ENCODE peak calls at places on chromosome 4, in ten cellular contexts. G, L, W, S, N, X, B, C, D and U are unnamed samples. For H3K36me3 and H3K27me3, the result is how much of the 10 kb centered on the place peaks cover.

GRCh38 chr4:110944501-110944900 is 321.6 kb upstream of the PITX2 start:
- DNase-seq in W (no peak), D (no peak), L (no peak), C (no peak), N (no peak), S (no peak), G (no peak), X (peak), B (no peak), U (no peak)

GRCh38 chr4:60241886-60242285 is 958.2 kb upstream of the ADGRL3 start:
- DNase-seq in X (peak), G (peak), L (no peak), B (no peak), S (no peak), D (no peak), W (no peak), N (no peak), C (no peak), U (no peak)

GRCh38 chr4:28879178-28879577 is 1841.0 kb upstream of the PCDH7 start:
- DNase-seq in X (no peak), G (no peak), N (no peak), D (no peak), W (no peak), S (no peak), L (no peak), C (no peak), B (no peak), U (no peak)

GRCh38 chr4:144734522-144734921 is 88.6 kb downstream of the HHIP start:
- DNase-seq in L (no peak), B (no peak), C (peak), G (peak), N (no peak), W (no peak), S (no peak), X (peak), D (no peak), U (no peak)

GRCh38 chr4:173782660-173783059 is 252.6 kb upstream of the HAND2 start:
- DNase-seq in B (no peak), D (no peak), X (no peak), S (no peak), C (no peak), G (no peak), L (no peak), W (no peak), N (no peak), U (no peak)

GRCh38 chr4:139589619-139590018 is 33.6 kb upstream of the SETD7 start:
- DNase-seq in B (no peak), X (no peak), D (no peak), L (no peak), W (no peak), C (no peak), N (peak), S (no peak), G (no peak), U (no peak)

GRCh38 chr4:87838207-87838606 is 5.4 kb downstream of the MEPE start:
- DNase-seq in C (no peak), X (no peak), L (no peak), S (no peak), N (peak), W (no peak), D (no peak), G (peak), B (no peak), U (no peak)

GRCh38 chr4:169030575-169030982 is 20.5 kb upstream of the CBR4 start:
- DNase-seq in L (no peak), G (no peak), C (no peak), X (peak), S (no peak), W (no peak), N (peak), D (no peak), B (no peak), U (no peak)

GRCh38 chr4:179625391-179625790 is 2183.2 kb upstream of the AGA start:
- DNase-seq in X (peak), S (no peak), B (no peak), W (no peak), N (peak), C (no peak), L (no peak), G (peak), D (no peak), U (no peak)

GRCh38 chr4:124691801-124692200 is 20.7 kb downstream of the ANKRD50 start:
- DNase-seq in N (no peak), C (no peak), L (no peak), B (no peak), D (no peak), G (no peak), S (no peak), W (no peak), X (no peak), U (no peak)

GRCh38 chr4:124694961-124695598 is 17.5 kb downstream of the ANKRD50 start:
- DNase-seq in B (no peak), C (no peak), L (no peak), X (peak), N (no peak), W (no peak), S (no peak), G (no peak), D (no peak), U (no peak)

GRCh38 chr4:124694306-124694705 is 18.2 kb downstream of the ANKRD50 start:
- DNase-seq in X (no peak), L (no peak), N (no peak), G (no peak), D (no peak), S (no peak), W (no peak), C (no peak), B (no peak), U (no peak)

GRCh38 chr4:124697441-124697840 is 15.1 kb downstream of the ANKRD50 start:
- DNase-seq in N (no peak), X (no peak), G (no peak), L (no peak), C (no peak), B (no peak), D (no peak), W (no peak), S (no peak), U (no peak)

DNA sequence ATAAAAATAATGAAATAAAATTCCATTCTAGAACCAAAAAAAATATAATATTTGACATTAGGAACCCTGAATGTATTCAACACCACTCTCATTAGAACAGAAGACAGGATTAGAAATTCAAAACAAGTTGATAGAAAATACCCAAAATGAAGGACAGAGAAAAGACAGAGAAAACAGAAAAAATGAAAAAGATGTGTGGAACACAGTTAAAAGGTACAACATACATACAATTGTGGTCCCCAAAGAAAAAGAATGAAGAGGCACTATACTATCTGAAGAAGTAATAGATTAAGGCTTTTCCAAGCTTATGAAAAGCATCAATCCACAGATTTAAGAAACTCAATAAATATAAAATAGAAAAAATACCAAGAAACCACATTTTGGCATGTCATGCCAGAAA is 16.4 kb downstream of the ANKRD50 start:
- DNase-seq in W (no peak), X (no peak), S (no peak), G (no peak), L (no peak), B (no peak), D (no peak), N (no peak), C (no peak), U (no peak)
- H3K36me3 ChIP-seq in W (under half), X (under half), S (under half), G (under half), L (under half), B (under half), D (under half), N (under half), C (under half), U (under half)

GRCh38 chr4:185054876-185055275 is 36.6 kb downstream of the HELT start:
- DNase-seq in S (no peak), X (no peak), C (no peak), B (no peak), L (no peak), D (no peak), G (peak), N (no peak), W (no peak), U (no peak)
- H3K27me3 ChIP-seq in S (under half), X (under half), C (under half), B (under half), L (under half), D (under half), G (half or more), N (under half), W (under half), U (under half)

GRCh38 chr4:85243857-85244256 is 231.1 kb upstream of the ARHGAP24 start:
- DNase-seq in S (no peak), B (no peak), W (no peak), D (no peak), G (peak), X (no peak), L (no peak), N (no peak), C (no peak), U (no peak)
- TF ChIP-seq CTCF in S (no peak), B (no peak), W (no peak), D (peak), G (peak), X (no peak), L (no peak), N (no peak), C (peak), U (no peak)

GRCh38 chr4:154542264-154542879 is 7.8 kb downstream of the PLRG1 start:
- DNase-seq in C (no peak), L (no peak), S (no peak), D (no peak), N (no peak), G (no peak), B (no peak), W (no peak), X (no peak), U (no peak)

GRCh38 chr4:154549894-154550790 is at the start of gene PLRG1:
- DNase-seq in B (peak), C (peak), S (peak), W (peak), D (peak), G (peak), L (peak), N (peak), X (peak), U (peak)

GRCh38 chr4:154545689-154546088 is 4.5 kb downstream of the PLRG1 start:
- DNase-seq in D (no peak), S (no peak), L (no peak), N (no peak), G (no peak), X (no peak), B (no peak), C (no peak), W (no peak), U (no peak)
- H3K36me3 ChIP-seq in D (under half), S (half or more), L (under half), N (half or more), G (half or more), X (under half), B (half or more), C (under half), W (under half), U (under half)

GRCh38 chr4:602559-602942 is 22.8 kb upstream of the PDE6B start:
- DNase-seq in C (no peak), W (no peak), D (peak), S (no peak), L (no peak), N (no peak), B (peak), G (peak), X (no peak), U (peak)

GRCh38 chr4:601612-602558 is 23.5 kb upstream of the PDE6B start:
- DNase-seq in S (no peak), D (no peak), B (no peak), G (no peak), X (no peak), W (no peak), C (no peak), L (no peak), N (no peak), U (no peak)

GRCh38 chr4:600166-600565 is 24.1 kb upstream of the TMEM271 start:
- DNase-seq in W (no peak), D (no peak), C (no peak), B (no peak), N (no peak), X (no peak), L (no peak), G (no peak), S (no peak), U (no peak)

GRCh38 chr4:600850-601515 is 24.4 kb upstream of the PDE6B start:
- DNase-seq in N (no peak), G (no peak), X (no peak), D (no peak), B (no peak), W (no peak), S (no peak), C (no peak), L (no peak), U (no peak)

GRCh38 chr4:598925-599324 is 22.8 kb upstream of the TMEM271 start:
- DNase-seq in W (no peak), N (no peak), L (no peak), S (no peak), D (no peak), G (no peak), X (no peak), B (no peak), C (no peak), U (no peak)
- H3K27me3 ChIP-seq in W (under half), N (under half), L (under half), S (under half), D (under half), G (under half), X (under half), B (under half), C (under half), U (under half)

GRCh38 chr4:48767530-48767929 is 12.5 kb downstream of the FRYL start:
- DNase-seq in X (no peak), S (no peak), W (no peak), B (no peak), C (no peak), G (no peak), L (no peak), D (no peak), N (no peak), U (no peak)

GRCh38 chr4:48772568-48772967 is 7.5 kb downstream of the FRYL start:
- DNase-seq in D (no peak), S (no peak), X (no peak), G (no peak), N (no peak), L (no peak), C (no peak), W (no peak), B (no peak), U (no peak)

GRCh38 chr4:48766393-48766792 is 13.7 kb downstream of the FRYL start:
- DNase-seq in D (no peak), C (no peak), N (no peak), L (no peak), G (no peak), W (no peak), X (no peak), B (no peak), S (no peak), U (no peak)

GRCh38 chr4:48762408-48762807 is 17.7 kb downstream of the FRYL start:
- DNase-seq in X (no peak), C (no peak), W (no peak), L (no peak), G (no peak), B (no peak), N (no peak), D (no peak), S (no peak), U (no peak)

GRCh38 chr4:48767055-48767454 is 13.0 kb downstream of the FRYL start:
- DNase-seq in S (no peak), X (no peak), L (no peak), D (no peak), G (no peak), B (no peak), C (no peak), W (no peak), N (no peak), U (no peak)
- TF ChIP-seq CTCF in S (no peak), X (no peak), L (no peak), D (no peak), G (peak), B (no peak), C (no peak), W (no peak), N (peak), U (no peak)

GRCh38 chr4:1836650-1837049 is 19.3 kb downstream of the LETM1 start:
- DNase-seq in L (no peak), D (no peak), W (no peak), N (no peak), C (no peak), B (no peak), G (no peak), S (no peak), X (no peak), U (no peak)

GRCh38 chr4:1841886-1842210 is 14.1 kb downstream of the LETM1 start:
- DNase-seq in N (no peak), G (no peak), X (no peak), B (no peak), L (no peak), S (no peak), C (no peak), W (no peak), D (no peak), U (no peak)

GRCh38 chr4:1837069-1837468 is 18.9 kb downstream of the LETM1 start:
- DNase-seq in S (no peak), N (no peak), W (no peak), L (no peak), G (no peak), B (no peak), X (no peak), D (no peak), C (no peak), U (no peak)

GRCh38 chr4:1841201-1841885 is 14.6 kb downstream of the LETM1 start:
- DNase-seq in X (no peak), N (no peak), W (no peak), C (no peak), G (no peak), S (no peak), D (no peak), L (no peak), B (no peak), U (peak)

GRCh38 chr4:1839306-1839705 is 16.6 kb downstream of the LETM1 start:
- DNase-seq in G (no peak), S (no peak), C (no peak), N (no peak), W (no peak), D (no peak), B (no peak), X (no peak), L (no peak), U (no peak)
- H3K36me3 ChIP-seq in G (under half), S (half or more), C (under half), N (half or more), W (under half), D (under half), B (half or more), X (under half), L (under half), U (under half)

GRCh38 chr4:7333024-7333780 is 101.5 kb downstream of the PSAPL1 start:
- DNase-seq in L (no peak), S (no peak), W (no peak), C (no peak), D (no peak), X (no peak), N (no peak), G (no peak), B (no peak), U (no peak)
- H3K27me3 ChIP-seq in L (under half), S (under half), W (under half), C (under half), D (under half), X (under half), N (under half), G (under half), B (under half), U (under half)